ENCODE peak calls at places on chromosomes 11 and 22, in five cellular contexts. A is nephron progenitor cell; H is T-helper 1 cell; P is activated CD4-positive, alpha-beta T cell treated with anti-CD3 and anti-CD28 coated beads, Interleukin-2, amount 50 U/mL, for 48 hours; Q is left kidney. S is an unnamed sample.

GRCh38 chr11:2776351-2777061 is 76.7 kb upstream of the KCNQ1OT1 start:
- DNase-seq in Q (no peak), P (no peak), A (no peak), H (peak; percentile 7), S (peak; percentile 22)

GRCh38 chr11:133265536-133265935 is 266.8 kb downstream of the OPCML start:
- DNase-seq in A (no peak), Q (no peak), H (no peak), P (no peak), S (no peak)

GRCh38 chr22:45131749-45132148 is 32.0 kb upstream of the NUP50 start:
- DNase-seq in Q (no peak), P (no peak), A (no peak), H (no peak), S (no peak)

GRCh38 chr11:72812968-72813739 is 1.1 kb upstream of the ATG16L2 start:
- DNase-seq in P (peak; percentile 79), Q (peak; percentile 63), A (peak; percentile 51), H (peak; percentile 41), S (peak; percentile 64)

GRCh38 chr11:40292636-40293585 is 1166.5 kb downstream of the LRRC4C start:
- DNase-seq in H (no peak), A (peak; percentile 35), P (peak; percentile 0), Q (peak; percentile 56), S (peak; percentile 20)

GRCh38 chr11:116808262-116809175 is 14.6 kb downstream of the APOA4 start:
- DNase-seq in P (no peak), A (no peak), Q (no peak), H (no peak), S (no peak)

GRCh38 chr22:29946220-29946619 is 63.2 kb downstream of the MTMR3 start:
- DNase-seq in H (no peak), Q (no peak), P (no peak), A (no peak), S (peak; percentile 14)

GRCh38 chr22:40610329-40610850 is 26.1 kb downstream of the MRTFA start:
- DNase-seq in P (no peak), Q (no peak), A (no peak), H (no peak), S (peak; percentile 30)

GRCh38 chr11:75031771-75032549 is 43.2 kb downstream of the NEU3 start:
- DNase-seq in P (peak; percentile 79), A (peak; percentile 90), Q (peak; percentile 80), H (peak; percentile 30), S (peak; percentile 84)

GRCh38 chr11:77201991-77202841 is 74.2 kb downstream of the MYO7A start:
- DNase-seq in H (no peak), Q (no peak), P (no peak), A (no peak), S (no peak)

GRCh38 chr11:33375236-33375635 is 118.1 kb downstream of the HIPK3 start:
- DNase-seq in H (no peak), A (peak; percentile 4), Q (peak; percentile 10), P (no peak), S (no peak)

GRCh38 chr11:6413791-6414231 is 5.1 kb downstream of the APBB1 start:
- DNase-seq in Q (peak; percentile 58), H (peak; percentile 46), P (peak; percentile 67), A (no peak), S (no peak)

GRCh38 chr22:31932863-31933262 is 11.5 kb upstream of the YWHAH start:
- DNase-seq in Q (no peak), P (no peak), H (no peak), A (no peak), S (peak; percentile 20)

GRCh38 chr22:50583294-50583865 is 731 bp upstream of the CHKB start:
- DNase-seq in H (no peak), P (no peak), Q (no peak), A (no peak), S (no peak)

GRCh38 chr22:29093501-29093921 is 20.7 kb downstream of the KREMEN1 start:
- DNase-seq in H (no peak), A (no peak), P (no peak), Q (peak; percentile 80), S (no peak)

GRCh38 chr22:48888466-48889208 is 939.0 kb downstream of the BRD1 start:
- DNase-seq in Q (no peak), A (no peak), P (no peak), H (no peak), S (no peak)

GRCh38 chr11:6563121-6563619 is 40.2 kb downstream of the RRP8 start:
- DNase-seq in P (no peak), Q (no peak), A (no peak), H (no peak), S (no peak)

GRCh38 chr11:60326955-60327354 is at the start of gene MS4A6E:
- DNase-seq in A (no peak), P (no peak), H (no peak), Q (no peak), S (no peak)

GRCh38 chr11:77407613-77408012 is 66.3 kb downstream of the PAK1 start:
- DNase-seq in Q (peak; percentile 79), A (no peak), H (no peak), P (no peak), S (no peak)

GRCh38 chr22:20233351-20234313 is 34.5 kb downstream of the RTN4R start:
- DNase-seq in Q (no peak), H (no peak), A (no peak), P (no peak), S (no peak)

GRCh38 chr11:22657101-22657694 is 9.2 kb upstream of the GAS2 start:
- DNase-seq in H (no peak), A (no peak), P (no peak), Q (no peak), S (no peak)

S was measured in D341Med.